ENCODE peak calls at places on chromosomes 16 and 17, in six cellular contexts. D is NCI-H2171 treated with DMSO at 0.1 percent for 48 hours; R is OCI-LY7; O is stimulated activated CD4-positive, alpha-beta T cell treated with anti-CD3 and anti-CD28 coated beads, Interleukin-4, amount 100 ng/mL, for 24 hours; V is CD4-positive, alpha-beta T cell; E is body of pancreas. H is an unnamed sample.

GRCh38 chr17:57902800-57903759 is 52.1 kb downstream of the CUEDC1 start:
- DNase-seq in D (no peak), R (peak), O (no peak), V (no peak), E (peak), H (peak)

GRCh38 chr16:27481282-27481934 is 68.3 kb downstream of the GTF3C1 start:
- DNase-seq in D (no peak), R (no peak), O (no peak), V (no peak), E (no peak), H (no peak)

GRCh38 chr17:50388728-50389127 is 8.6 kb downstream of the LRRC59 start:
- DNase-seq in D (no peak), R (no peak), O (no peak), V (no peak), E (no peak), H (no peak)

GRCh38 chr17:57257213-57257873 is 1.0 kb downstream of the MSI2 start:
- DNase-seq in D (peak), R (peak), O (no peak), V (peak), E (no peak), H (peak)

GRCh38 chr17:75594499-75595283 is 7.1 kb downstream of the MYO15B start:
- DNase-seq in D (no peak), R (peak), O (no peak), V (no peak), E (no peak), H (no peak)

GRCh38 chr16:31072540-31073072 is 1.4 kb downstream of the ZNF668 start:
- DNase-seq in D (no peak), R (peak), O (peak), V (peak), E (no peak), H (no peak)

GRCh38 chr17:80789356-80789902 is 202.2 kb upstream of the CHMP6 start:
- DNase-seq in D (peak), R (peak), O (peak), V (no peak), E (no peak), H (no peak)

GRCh38 chr16:70770968-70771552 is 29.9 kb downstream of the VAC14 start:
- DNase-seq in D (no peak), R (peak), O (peak), V (peak), E (peak), H (peak)

GRCh38 chr17:16442141-16442540 is 26.8 kb downstream of the TRPV2 start:
- DNase-seq in D (peak), R (no peak), O (no peak), V (no peak), E (no peak), H (no peak)

GRCh38 chr17:72022328-72022727 is 98.5 kb upstream of the SOX9 start:
- DNase-seq in D (no peak), R (no peak), O (no peak), V (no peak), E (no peak), H (peak)

GRCh38 chr17:57305918-57306317 is 49.6 kb downstream of the MSI2 start:
- DNase-seq in D (peak), R (no peak), O (no peak), V (no peak), E (no peak), H (no peak)

GRCh38 chr16:27432600-27432957 is 30.6 kb downstream of the IL21R start:
- DNase-seq in D (no peak), R (no peak), O (peak), V (no peak), E (no peak), H (no peak)

GRCh38 chr17:46785696-46786095 is 32.8 kb downstream of the WNT3 start:
- DNase-seq in D (no peak), R (no peak), O (no peak), V (no peak), E (no peak), H (no peak)

GRCh38 chr17:44122825-44123355 is 551 bp downstream of the HDAC5 start:
- DNase-seq in D (peak), R (peak), O (peak), V (no peak), E (no peak), H (no peak)

GRCh38 chr16:79066621-79067020 is 533.9 kb downstream of the MAF start:
- DNase-seq in D (peak), R (no peak), O (no peak), V (no peak), E (peak), H (no peak)

H was measured in thyroid gland.